ENCODE peak calls at places on chromosomes 12 and 14, in four cellular contexts. I is GM10248, F is left ventricle myocardium inferior, O is GM12878. M is an unnamed sample.

GRCh38 chr12:106137456-106138278 is 1.1 kb downstream of the NUAK1 start:
- DNase-seq in I (no peak), F (no peak), O (no peak), M (peak; percentile 53)

GRCh38 chr14:33842299-33842698 is 108.6 kb downstream of the EGLN3 start:
- DNase-seq in I (no peak), F (no peak), O (no peak), M (no peak)

GRCh38 chr12:28578361-28578760 is 388.1 kb downstream of the CCDC91 start:
- DNase-seq in I (no peak), F (no peak), O (no peak), M (peak; percentile 40)

GRCh38 chr14:103534576-103535061 is 5.6 kb downstream of the TRMT61A start:
- DNase-seq in I (no peak), F (no peak), O (no peak), M (no peak)

GRCh38 chr12:106753526-106753925 is 21.0 kb upstream of the RIC8B start:
- DNase-seq in I (peak; percentile 79), F (no peak), O (peak; percentile 67), M (no peak)

GRCh38 chr14:58738189-58738836 is 100.6 kb downstream of the DACT1 start:
- DNase-seq in I (no peak), F (no peak), O (no peak), M (peak; percentile 88)

GRCh38 chr12:122849352-122850047 is 14.2 kb downstream of the HIP1R start:
- DNase-seq in I (no peak), F (peak; percentile 73), O (no peak), M (no peak)

GRCh38 chr12:27782481-27782880 is 2.4 kb upstream of the MANSC4 start:
- DNase-seq in I (no peak), F (no peak), O (no peak), M (no peak)

GRCh38 chr12:26198742-26199141 is 3.4 kb downstream of the SSPN start:
- DNase-seq in I (no peak), F (peak; percentile 29), O (no peak), M (peak; percentile 84)

GRCh38 chr14:31781578-31781977 is 220.4 kb downstream of the NUBPL start:
- DNase-seq in I (no peak), F (no peak), O (no peak), M (no peak)

GRCh38 chr14:97359391-97359790 is 562.2 kb downstream of the VRK1 start:
- DNase-seq in I (no peak), F (no peak), O (no peak), M (no peak)

GRCh38 chr14:71143391-71144290 is 236.4 kb downstream of the PCNX1 start:
- DNase-seq in I (no peak), F (no peak), O (no peak), M (peak; percentile 68)

GRCh38 chr12:108173892-108174291 is 44.8 kb downstream of the WSCD2 start:
- DNase-seq in I (no peak), F (no peak), O (no peak), M (no peak)

GRCh38 chr12:121515615-121516014 is 65.2 kb downstream of the KDM2B start:
- DNase-seq in I (no peak), F (no peak), O (no peak), M (no peak)

GRCh38 chr12:103373088-103373523 is 122.7 kb downstream of the C12orf42 start:
- DNase-seq in I (no peak), F (no peak), O (no peak), M (no peak)

GRCh38 chr14:68715032-68715924 is 77.6 kb downstream of the ZFP36L1 start:
- DNase-seq in I (no peak), F (no peak), O (no peak), M (peak; percentile 38)

GRCh38 chr14:99383457-99384428 is 96.9 kb downstream of the SETD3 start:
- DNase-seq in I (no peak), F (no peak), O (no peak), M (no peak)

GRCh38 chr12:47377414-47378221 is 297.9 kb upstream of the AMIGO2 start:
- DNase-seq in I (no peak), F (peak; percentile 96), O (no peak), M (peak; percentile 98)

GRCh38 chr14:53670701-53671100 is 285.9 kb downstream of the BMP4 start:
- DNase-seq in I (no peak), F (no peak), O (no peak), M (peak; percentile 90)

GRCh38 chr14:55568618-55569017 is 11.4 kb upstream of the KTN1 start:
- DNase-seq in I (no peak), F (no peak), O (no peak), M (no peak)

GRCh38 chr12:84701966-84702365 is 210.6 kb downstream of the SLC6A15 start:
- DNase-seq in I (no peak), F (no peak), O (no peak), M (peak; percentile 57)

GRCh38 chr14:92637228-92637627 is 111.2 kb downstream of the LGMN start:
- DNase-seq in I (no peak), F (no peak), O (no peak), M (peak; percentile 38)

GRCh38 chr12:102120886-102121285 is 903 bp downstream of the PARPBP start:
- DNase-seq in I (peak; percentile 16), F (no peak), O (no peak), M (peak; percentile 29)

GRCh38 chr12:111699-112591 is 45.4 kb downstream of the IQSEC3 start:
- DNase-seq in I (no peak), F (no peak), O (peak; percentile 7), M (no peak)

GRCh38 chr14:105083926-105084685 is 18.9 kb upstream of the GPR132 start:
- DNase-seq in I (no peak), F (no peak), O (no peak), M (no peak)

GRCh38 chr14:72631401-72631800 is 262.5 kb downstream of the DPF3 start:
- DNase-seq in I (no peak), F (no peak), O (no peak), M (no peak)

GRCh38 chr12:1933342-1933992 is 15.0 kb upstream of the CACNA2D4 start:
- DNase-seq in I (peak; percentile 71), F (no peak), O (no peak), M (peak; percentile 29)

GRCh38 chr14:103220134-103220981 is 97.1 kb downstream of the TNFAIP2 start:
- DNase-seq in I (no peak), F (no peak), O (no peak), M (no peak)

GRCh38 chr12:100857418-100857817 is 62.8 kb downstream of the ANO4 start:
- DNase-seq in I (no peak), F (no peak), O (no peak), M (no peak)

GRCh38 chr12:32819424-32819823 is 63.7 kb upstream of the YARS2 start:
- DNase-seq in I (no peak), F (no peak), O (no peak), M (no peak)
- TF ChIP-seq CTCF in I (no peak), F (no peak), O (no peak), M (no peak)

DNA sequence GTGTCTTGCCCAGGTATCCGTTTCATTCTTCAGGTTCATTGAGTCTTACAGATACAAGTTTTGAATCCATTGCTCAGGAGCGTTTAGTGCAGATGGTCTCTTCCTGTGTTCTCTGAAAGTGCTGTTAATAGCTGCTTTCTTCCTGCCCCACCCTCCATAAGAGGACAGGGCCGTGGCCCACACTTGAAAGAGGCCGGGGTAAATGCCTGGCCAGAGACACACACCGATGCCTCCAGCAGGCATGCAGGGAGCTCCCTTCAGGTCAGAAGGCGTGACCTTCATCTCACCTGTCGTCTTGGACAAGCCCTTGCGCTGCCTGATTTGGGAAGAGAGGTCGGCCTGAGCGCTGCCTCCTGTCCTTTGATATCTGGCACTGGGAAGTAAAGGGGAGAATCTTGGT is 11.6 kb downstream of the PRKAB1 start:
- DNase-seq in I (no peak), F (no peak), O (no peak), M (no peak)
- TF ChIP-seq CTCF in I (no peak), F (no peak), O (no peak), M (no peak)

DNA sequence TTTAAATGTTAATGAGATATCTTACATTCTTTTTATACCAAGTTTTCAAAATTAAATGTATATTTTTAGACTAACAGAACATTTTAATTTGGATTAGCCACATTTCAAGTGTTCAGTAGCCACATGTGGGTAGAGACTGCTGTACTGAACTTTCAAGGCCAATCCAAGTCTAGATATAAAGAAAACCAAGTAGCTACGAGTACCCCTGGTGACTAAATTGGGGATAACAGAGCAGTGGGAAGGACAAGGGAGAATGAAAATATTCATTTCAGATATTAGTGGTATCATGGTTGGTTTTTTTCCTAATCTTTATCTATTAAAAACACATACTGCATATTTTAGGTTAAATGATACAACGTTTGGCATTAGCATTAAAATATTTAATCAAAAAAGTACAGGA is 69.4 kb upstream of the RHOJ start:
- DNase-seq in I (no peak), F (no peak), O (no peak), M (peak; percentile 14)
- TF ChIP-seq CTCF in I (no peak), F (no peak), O (no peak), M (peak; percentile 25)

GRCh38 chr14:60189923-60190840 is 25.0 kb upstream of the DHRS7 start:
- DNase-seq in I (no peak), F (no peak), O (no peak), M (no peak)

GRCh38 chr14:60188696-60189095 is 23.5 kb upstream of the DHRS7 start:
- DNase-seq in I (no peak), F (no peak), O (no peak), M (no peak)

GRCh38 chr14:60183724-60184596 is 18.8 kb upstream of the DHRS7 start:
- DNase-seq in I (peak; percentile 22), F (no peak), O (no peak), M (peak; percentile 36)

GRCh38 chr14:60184597-60185555 is 19.7 kb upstream of the DHRS7 start:
- DNase-seq in I (no peak), F (no peak), O (no peak), M (peak; percentile 65)

DNA sequence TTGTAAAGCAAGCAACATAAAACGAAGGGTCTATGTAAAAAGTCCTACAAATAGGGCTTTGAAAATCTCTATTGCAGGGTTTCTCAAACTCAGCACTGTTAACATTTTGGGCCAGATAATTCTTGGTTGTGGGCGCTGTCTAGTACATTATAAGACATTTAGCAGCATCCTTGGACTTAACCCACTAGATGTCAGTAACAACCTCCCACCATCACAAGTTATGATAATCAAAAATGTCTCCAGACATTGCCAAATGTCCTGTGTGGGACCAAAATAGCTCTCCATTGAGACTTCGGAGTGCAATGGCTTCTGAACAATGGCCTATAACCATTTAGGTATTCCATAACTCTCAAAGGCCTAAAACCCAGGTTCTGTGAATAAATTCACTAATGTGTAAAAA is 22.9 kb upstream of the DHRS7 start:
- DNase-seq in I (no peak), F (no peak), O (no peak), M (no peak)
- TF ChIP-seq CTCF in I (peak; percentile 35), F (peak; percentile 34), O (peak; percentile 27), M (no peak)

GRCh38 chr12:115870021-115870420 is 407.5 kb downstream of the MED13L start:
- DNase-seq in I (no peak), F (no peak), O (no peak), M (no peak)

GRCh38 chr12:115867854-115868253 is 409.6 kb downstream of the MED13L start:
- DNase-seq in I (no peak), F (no peak), O (no peak), M (no peak)

GRCh38 chr12:115868624-115869023 is 408.9 kb downstream of the MED13L start:
- DNase-seq in I (no peak), F (no peak), O (no peak), M (no peak)

GRCh38 chr12:115869604-115870003 is 407.9 kb downstream of the MED13L start:
- DNase-seq in I (no peak), F (no peak), O (no peak), M (no peak)

GRCh38 chr12:115866909-115867525 is 410.5 kb downstream of the MED13L start:
- DNase-seq in I (no peak), F (no peak), O (no peak), M (no peak)
- TF ChIP-seq CTCF in I (no peak), F (no peak), O (peak; percentile 6), M (peak; percentile 4)

GRCh38 chr12:39816671-39817185 is 197.1 kb upstream of the ABCD2 start:
- DNase-seq in I (no peak), F (no peak), O (no peak), M (no peak)
- TF ChIP-seq CTCF in I (no peak), F (no peak), O (no peak), M (no peak)

M was measured in foreskin fibroblast.